ENCODE peak calls at places on chromosomes 3 and 15, in seven cellular contexts. S, E, G, P, V, X and L are unnamed samples.

GRCh38 chr15:89492111-89492641 is 4.2 kb downstream of the RHCG start:
- DNase-seq in S (no peak), E (no peak), G (no peak), P (no peak), V (no peak), X (peak), L (no peak)

GRCh38 chr3:13296662-13297061 is 123.5 kb downstream of the NUP210 start:
- DNase-seq in S (no peak), E (no peak), G (no peak), P (no peak), V (no peak), X (peak), L (no peak)

GRCh38 chr3:195394024-195394423 is 48.8 kb downstream of the ACAP2 start:
- DNase-seq in S (no peak), E (no peak), G (no peak), P (no peak), V (no peak), X (no peak), L (no peak)

GRCh38 chr15:85858586-85859375 is 64.1 kb upstream of the KLHL25 start:
- DNase-seq in S (peak), E (peak), G (peak), P (peak), V (peak), X (peak), L (peak)

GRCh38 chr3:151425640-151426336 is 35.1 kb downstream of the IGSF10 start:
- DNase-seq in S (no peak), E (no peak), G (no peak), P (no peak), V (no peak), X (no peak), L (no peak)

GRCh38 chr3:134242649-134243637 is 7.7 kb downstream of the RYK start:
- DNase-seq in S (no peak), E (no peak), G (peak), P (no peak), V (no peak), X (peak), L (peak)

GRCh38 chr3:102053375-102053989 is 204.2 kb downstream of the NFKBIZ start:
- DNase-seq in S (peak), E (no peak), G (no peak), P (peak), V (no peak), X (no peak), L (no peak)

GRCh38 chr3:188491276-188491687 is 337.3 kb downstream of the LPP start:
- DNase-seq in S (peak), E (no peak), G (no peak), P (no peak), V (peak), X (no peak), L (no peak)

GRCh38 chr15:58585668-58586461 is 154.1 kb downstream of the LIPC start:
- DNase-seq in S (no peak), E (no peak), G (no peak), P (no peak), V (no peak), X (peak), L (no peak)

GRCh38 chr3:119643528-119643927 is 16.9 kb downstream of the POPDC2 start:
- DNase-seq in S (no peak), E (no peak), G (no peak), P (peak), V (no peak), X (no peak), L (peak)

GRCh38 chr15:29682781-29683180 is 139.5 kb downstream of the TJP1 start:
- DNase-seq in S (no peak), E (no peak), G (no peak), P (no peak), V (no peak), X (no peak), L (no peak)

GRCh38 chr3:23601020-23601822 is 204.5 kb upstream of the UBE2E1 start:
- DNase-seq in S (no peak), E (no peak), G (no peak), P (no peak), V (no peak), X (no peak), L (no peak)

GRCh38 chr3:65473746-65474145 is 565.0 kb downstream of the MAGI1 start:
- DNase-seq in S (no peak), E (no peak), G (no peak), P (no peak), V (no peak), X (no peak), L (peak)

GRCh38 chr3:193229851-193230250 is 11.2 kb upstream of the PLAAT1 start:
- DNase-seq in S (no peak), E (no peak), G (no peak), P (no peak), V (no peak), X (no peak), L (no peak)

GRCh38 chr3:170852307-170852706 is 17.7 kb downstream of the RPL22L1 start:
- DNase-seq in S (no peak), E (no peak), G (no peak), P (no peak), V (no peak), X (no peak), L (no peak)

GRCh38 chr3:183532620-183533409 is 22.7 kb downstream of the KLHL6 start:
- DNase-seq in S (no peak), E (no peak), G (no peak), P (no peak), V (no peak), X (no peak), L (no peak)

GRCh38 chr3:101667844-101668243 is 9.1 kb downstream of the ZBTB11 start:
- DNase-seq in S (no peak), E (no peak), G (no peak), P (no peak), V (no peak), X (no peak), L (no peak)

GRCh38 chr3:64319391-64319790 is 94.1 kb upstream of the PRICKLE2 start:
- DNase-seq in S (no peak), E (no peak), G (no peak), P (peak), V (no peak), X (no peak), L (no peak)

GRCh38 chr3:57048728-57049127 is 11.7 kb upstream of the SPATA12 start:
- DNase-seq in S (no peak), E (no peak), G (no peak), P (no peak), V (no peak), X (no peak), L (no peak)

DNA sequence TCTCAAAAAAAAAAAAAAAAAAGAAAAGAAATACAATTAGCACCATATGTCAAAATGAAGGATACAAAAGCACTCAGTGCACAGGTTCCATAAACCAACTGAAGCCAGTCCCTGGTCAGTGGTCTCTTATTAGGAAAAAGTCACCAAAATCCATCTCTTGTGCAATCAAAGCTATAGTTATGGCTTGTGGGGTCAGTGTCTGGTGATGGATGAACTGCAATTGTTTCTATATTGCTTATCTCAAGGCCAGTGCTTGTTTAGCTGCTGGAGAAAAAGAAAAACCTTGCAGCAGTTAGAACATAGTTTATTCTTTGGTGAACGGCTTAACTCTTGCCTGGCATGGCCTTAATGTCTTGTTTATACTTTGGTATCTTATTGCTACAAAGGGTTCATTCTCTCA is 2.8 kb upstream of the UQCRC1 start:
- DNase-seq in S (no peak), E (no peak), G (no peak), P (no peak), V (no peak), X (no peak), L (no peak)
- TF ChIP-seq POLR2A in S (no peak), E (no peak), G (no peak), P (no peak), V (no peak), X (no peak), L (no peak)

GRCh38 chr15:31269961-31270575 is 56.6 kb upstream of the KLF13 start:
- DNase-seq in S (no peak), E (no peak), G (no peak), P (no peak), V (peak), X (no peak), L (no peak)
- TF ChIP-seq POLR2A in S (no peak), E (no peak), G (no peak), P (no peak), V (no peak), X (no peak), L (no peak)

GRCh38 chr3:190513409-190514162 is at the start of gene IL1RAP:
- DNase-seq in S (peak), E (peak), G (peak), P (peak), V (peak), X (peak), L (peak)
- TF ChIP-seq POLR2A in S (peak), E (peak), G (no peak), P (peak), V (no peak), X (peak), L (peak)

GRCh38 chr3:187022403-187023029 is 92.2 kb downstream of the ST6GAL1 start:
- DNase-seq in S (no peak), E (no peak), G (no peak), P (no peak), V (no peak), X (no peak), L (no peak)
- TF ChIP-seq POLR2A in S (no peak), E (no peak), G (no peak), P (no peak), V (no peak), X (no peak), L (no peak)